ENCODE peak calls at places on chromosomes 11 and 22, in five cellular contexts. F, K, C, Q and H are unnamed samples.

GRCh38 chr11:115848080-115848479 is 343.9 kb upstream of the CADM1 start:
- DNase-seq in F (no peak), K (no peak), C (peak; percentile 31), Q (no peak), H (no peak)

GRCh38 chr22:25622011-25622410 is 57.5 kb downstream of the GRK3 start:
- DNase-seq in F (no peak), K (no peak), C (no peak), Q (no peak), H (no peak)

GRCh38 chr11:26901162-26901561 is 92.8 kb upstream of the FIBIN start:
- DNase-seq in F (no peak), K (no peak), C (no peak), Q (no peak), H (no peak)

GRCh38 chr22:35842954-35843353 is 125.3 kb downstream of the APOL5 start:
- DNase-seq in F (no peak), K (peak; percentile 51), C (peak; percentile 71), Q (no peak), H (peak; percentile 34)

GRCh38 chr11:120331301-120331966 is 4.8 kb upstream of the ARHGEF12 start:
- DNase-seq in F (peak; percentile 58), K (peak; percentile 94), C (no peak), Q (no peak), H (no peak)

GRCh38 chr22:46578251-46578823 is 40.9 kb upstream of the CELSR1 start:
- DNase-seq in F (no peak), K (peak; percentile 78), C (no peak), Q (no peak), H (no peak)

GRCh38 chr11:119370486-119371046 is 10.9 kb downstream of the USP2 start:
- DNase-seq in F (no peak), K (no peak), C (no peak), Q (no peak), H (no peak)

GRCh38 chr11:78188809-78189724 is at the start of gene USP35:
- DNase-seq in F (no peak), K (peak; percentile 80), C (peak; percentile 48), Q (no peak), H (no peak)

GRCh38 chr11:37506516-37506915 is 908.5 kb upstream of the RAG2 start:
- DNase-seq in F (no peak), K (no peak), C (no peak), Q (no peak), H (no peak)

GRCh38 chr11:45147871-45148270 is 1.4 kb downstream of the PRDM11 start:
- DNase-seq in F (no peak), K (peak; percentile 15), C (no peak), Q (no peak), H (peak; percentile 26)

GRCh38 chr22:38313384-38313955 is 3.8 kb downstream of the CSNK1E start:
- DNase-seq in F (no peak), K (peak; percentile 94), C (no peak), Q (peak; percentile 63), H (no peak)
- H3K4me3 ChIP-seq in F (peak overlapping the region; percentile 74), K (peak overlapping the region; percentile 94), C (peak overlapping the region; percentile 96), Q (no peak overlapping the region), H (no peak overlapping the region)

GRCh38 chr11:11582261-11582701 is 39.5 kb downstream of the GALNT18 start:
- DNase-seq in F (no peak), K (no peak), C (no peak), Q (no peak), H (peak; percentile 25)
- TF ChIP-seq CTCF in F (no peak), K (no peak), C (no peak), Q (no peak), H (no peak)

DNA sequence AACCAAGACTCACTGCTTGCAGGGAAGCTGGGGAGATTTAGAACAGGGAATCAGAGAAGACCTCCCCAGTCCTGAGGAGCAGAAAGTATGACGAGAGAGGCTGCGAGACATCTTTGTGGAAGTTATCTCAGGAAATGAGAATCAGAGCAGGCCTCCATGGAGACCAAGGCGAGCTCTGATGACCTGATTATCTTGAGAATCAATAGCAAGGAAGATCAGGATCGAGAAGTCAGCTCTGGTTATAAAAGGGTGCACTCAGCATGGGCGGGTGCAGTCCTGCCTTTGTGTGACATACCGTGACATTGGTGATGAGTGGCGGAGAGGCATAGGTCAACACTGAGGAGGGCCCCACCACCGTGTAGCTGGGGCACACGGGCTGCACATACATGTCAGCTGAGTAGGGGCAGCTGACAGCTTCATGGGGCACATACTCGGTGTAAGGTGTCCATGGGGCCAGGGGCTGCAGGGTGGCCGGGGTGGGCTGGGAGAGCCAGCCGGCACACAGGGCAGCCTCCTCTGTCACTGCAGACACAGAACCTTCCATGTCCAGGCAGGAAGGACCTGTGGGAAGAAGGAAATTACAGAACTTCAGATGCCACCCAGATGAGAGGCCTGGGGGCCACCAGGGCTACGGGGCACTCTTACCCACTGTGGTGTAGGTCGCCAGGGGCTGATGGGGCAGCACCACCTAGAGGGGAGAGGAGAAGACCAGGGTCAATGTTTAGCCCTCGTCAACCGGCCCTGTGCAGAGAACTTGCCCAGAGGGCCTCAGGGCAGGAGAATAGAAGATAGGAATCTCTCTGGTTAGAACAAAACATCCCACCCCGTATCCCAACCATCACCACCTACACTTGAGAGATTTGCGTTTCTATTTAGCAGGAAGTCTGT is 21.7 kb downstream of the POU2AF1 start:
- DNase-seq in F (no peak), K (no peak), C (no peak), Q (no peak), H (peak; percentile 24)
- H3K4me1 ChIP-seq in F (peaks cover 3% of the 10 kb centered on the region), K (no peaks in the 10 kb centered on the region), C (no peaks in the 10 kb centered on the region), Q (peaks cover 3% of the 10 kb centered on the region), H (peaks cover 1% of the 10 kb centered on the region)

DNA sequence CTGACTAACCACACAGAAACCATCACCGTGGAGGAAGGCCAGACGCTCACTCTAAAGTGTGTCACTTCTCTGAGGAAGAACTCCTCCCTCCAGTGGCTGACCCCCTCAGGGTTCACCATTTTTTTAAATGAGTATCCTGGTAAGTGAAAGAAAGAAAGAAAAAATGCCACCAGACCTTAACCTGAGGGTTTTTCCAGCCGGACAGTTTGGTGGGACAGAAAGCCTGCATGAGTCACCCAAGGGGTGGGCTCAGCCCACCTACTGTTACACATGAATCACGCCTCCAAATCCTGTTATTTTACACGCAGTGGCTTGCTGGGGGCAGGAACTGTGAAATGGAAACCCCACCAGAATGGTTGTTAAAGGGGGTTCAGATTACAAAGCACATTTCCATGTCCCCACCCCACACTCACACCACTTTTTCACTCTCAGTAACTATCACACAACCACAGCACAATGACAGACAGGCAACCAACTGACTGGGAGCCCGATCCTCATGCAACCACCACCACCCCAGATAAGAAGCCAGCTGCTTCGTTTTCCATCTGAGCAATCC is 11.9 kb downstream of the CRTAM start:
- DNase-seq in F (no peak), K (peak; percentile 63), C (peak; percentile 24), Q (no peak), H (no peak)
- H3K4me3 ChIP-seq in F (no peak overlapping the region), K (peak overlapping the region; percentile 7), C (no peak overlapping the region), Q (no peak overlapping the region), H (no peak overlapping the region)

GRCh38 chr11:111586305-111586915 is 15.8 kb upstream of the SIK2 start:
- DNase-seq in F (no peak), K (no peak), C (peak; percentile 87), Q (peak; percentile 27), H (no peak)
- TF ChIP-seq CTCF in F (no peak), K (peak; percentile 68), C (peak; percentile 69), Q (peak; percentile 77), H (peak; percentile 31)

DNA sequence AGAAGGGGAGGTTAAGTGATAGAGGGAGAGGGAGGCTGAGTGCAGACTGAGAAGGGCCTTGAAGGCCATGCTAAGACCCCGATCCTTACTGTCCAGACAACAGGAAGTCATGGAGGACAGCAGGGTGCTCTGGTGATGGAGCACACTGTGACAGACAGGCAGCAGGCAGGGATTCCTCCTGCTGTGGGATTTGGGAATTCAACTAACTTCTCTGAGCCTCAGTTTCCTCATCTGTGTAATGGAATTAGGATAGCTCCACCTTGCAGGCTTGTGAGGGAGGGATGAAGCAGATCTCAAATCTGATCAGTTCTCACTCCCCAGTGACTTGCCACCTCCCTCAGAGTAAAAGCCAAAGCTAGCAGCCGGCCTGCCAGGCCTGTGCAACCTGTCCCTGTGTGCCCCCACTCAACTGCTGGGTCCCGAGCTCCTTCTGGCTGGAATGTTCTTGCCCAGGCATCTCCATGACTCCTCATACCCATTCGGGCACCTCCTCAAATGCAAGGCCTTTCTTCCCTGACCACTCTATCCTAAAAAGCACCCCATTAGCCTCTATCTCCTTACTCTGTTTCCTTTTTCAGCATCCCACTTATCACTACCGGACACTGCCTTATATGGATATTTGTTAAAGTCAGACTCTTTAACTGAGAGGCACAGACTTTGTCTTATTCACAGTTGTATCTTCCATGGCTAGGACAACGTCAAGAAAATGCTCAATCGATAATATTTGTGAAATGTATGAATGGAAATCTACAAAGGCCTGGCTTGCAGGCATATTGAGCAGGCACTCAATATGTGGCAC is 9.5 kb downstream of the ARAP1 start:
- DNase-seq in F (no peak), K (peak; percentile 50), C (no peak), Q (no peak), H (no peak)
- H3K4me1 ChIP-seq in F (peaks cover 40% of the 10 kb centered on the region), K (peaks cover 33% of the 10 kb centered on the region), C (peaks cover 23% of the 10 kb centered on the region), Q (no peaks in the 10 kb centered on the region), H (no peaks in the 10 kb centered on the region)

DNA sequence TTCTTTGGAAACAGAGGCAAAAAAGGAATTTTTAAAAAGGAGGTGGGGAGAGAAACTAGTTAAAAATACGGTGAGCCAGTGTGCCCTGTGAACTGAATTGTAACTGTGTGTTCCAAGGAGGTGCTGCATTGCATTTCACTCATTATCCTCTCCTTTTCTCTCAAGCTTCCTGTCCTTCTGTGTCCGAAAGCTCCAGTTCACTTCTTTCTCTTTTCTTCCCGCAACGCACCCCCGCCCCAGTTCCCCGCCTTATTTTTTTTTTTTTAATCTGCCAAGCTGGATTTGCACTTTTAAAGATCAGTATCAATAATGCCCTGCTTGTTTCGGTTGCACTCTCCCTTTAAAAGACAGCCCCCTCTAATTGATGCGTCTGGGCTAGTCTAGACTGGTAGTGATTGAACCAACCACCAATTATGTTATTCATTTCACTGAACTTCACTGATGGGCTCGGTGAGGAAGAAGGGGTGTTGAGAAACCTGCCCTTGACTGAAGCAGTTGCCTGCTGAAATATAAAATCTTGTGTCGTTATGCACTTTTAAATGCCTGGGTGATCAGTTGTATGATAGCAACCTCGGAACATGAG is 18.5 kb downstream of the BLID start:
- DNase-seq in F (peak; percentile 33), K (no peak), C (peak; percentile 26), Q (no peak), H (no peak)
- H3K4me3 ChIP-seq in F (no peak overlapping the region), K (peak overlapping the region; percentile 86), C (no peak overlapping the region), Q (peak overlapping the region; percentile 8), H (no peak overlapping the region)

GRCh38 chr11:66386171-66387069 is 14.9 kb upstream of the SLC29A2 start:
- DNase-seq in F (no peak), K (peak; percentile 90), C (peak; percentile 97), Q (peak; percentile 86), H (peak; percentile 82)
- TF ChIP-seq CTCF in F (peak; percentile 98), K (peak; percentile 99), C (peak; percentile 90), Q (peak; percentile 78), H (peak; percentile 72)

DNA sequence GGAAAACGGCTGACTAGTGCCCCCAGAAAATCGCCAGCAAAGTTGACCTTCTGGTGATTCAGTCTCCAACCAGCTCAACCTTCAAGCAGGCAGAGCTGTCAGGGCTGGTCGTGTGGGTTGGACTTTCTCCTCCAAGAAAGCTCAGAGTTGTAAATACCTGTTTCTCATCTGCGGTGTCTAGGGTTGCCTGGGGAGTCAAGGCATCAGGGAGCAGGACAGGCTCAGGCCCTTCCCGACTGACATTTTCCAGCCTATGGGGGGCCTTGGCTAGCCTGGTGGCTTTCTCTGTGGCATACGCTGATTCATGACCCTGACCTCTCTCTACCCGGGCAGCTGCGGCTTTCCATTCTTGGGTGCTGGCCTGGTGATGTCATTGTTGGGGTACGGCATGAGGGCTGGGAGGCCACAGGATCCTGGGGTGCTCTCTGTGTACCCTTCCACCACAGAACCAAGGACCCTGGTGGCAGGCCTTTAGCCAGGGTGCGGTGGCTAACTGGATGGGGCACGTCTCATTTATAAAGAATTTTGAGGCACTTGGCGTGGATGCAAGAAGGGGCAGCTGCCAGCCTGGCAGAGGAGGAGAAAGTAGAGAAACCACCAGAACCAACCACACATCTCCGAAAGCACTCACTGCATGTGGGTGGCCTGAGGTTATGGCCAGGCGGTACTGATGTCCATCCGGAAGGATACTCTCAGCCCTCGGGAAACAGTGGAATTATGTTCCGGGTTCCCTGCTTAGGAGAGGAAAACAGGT is 64.9 kb downstream of the BCR start:
- DNase-seq in F (no peak), K (peak; percentile 97), C (no peak), Q (no peak), H (no peak)
- H3K4me1 ChIP-seq in F (peaks cover 26% of the 10 kb centered on the region), K (peaks cover 51% of the 10 kb centered on the region), C (peaks cover 83% of the 10 kb centered on the region), Q (no peaks in the 10 kb centered on the region), H (peaks cover 28% of the 10 kb centered on the region)